ENCODE peak calls at places on chromosomes 7 and 10, in nine cellular contexts. L is ovary; A is psoas muscle; H is cardiac muscle cell; N is A549; E is activated naive CD4-positive, alpha-beta T cell; Q is T-helper 9 cell; T is NCI-H1105; Z is NCI-H748 treated with DMSO at 0.1 percent for 48 hours. M is an unnamed sample.

GRCh38 chr10:117477961-117478670 is 64.4 kb upstream of the EMX2 start:
- DNase-seq in N (peak; percentile 47), L (no peak), A (no peak), T (no peak), Z (no peak), Q (no peak), E (no peak), H (no peak), M (peak; percentile 36)

GRCh38 chr10:74051729-74052342 is 53.9 kb downstream of the VCL start:
- DNase-seq in Z (no peak), A (no peak), N (peak; percentile 25), Q (no peak), E (no peak), T (no peak), L (no peak), H (no peak), M (no peak)

GRCh38 chr7:33886100-33886623 is 19.2 kb upstream of the BMPER start:
- DNase-seq in L (no peak), Z (no peak), H (peak; percentile 74), A (no peak), Q (no peak), T (no peak), N (peak; percentile 43), E (no peak), M (no peak)

GRCh38 chr7:146359181-146359580 is 242.6 kb downstream of the CNTNAP2 start:
- DNase-seq in T (no peak), E (no peak), Z (no peak), H (no peak), Q (no peak), N (no peak), L (no peak), A (no peak), M (no peak)

GRCh38 chr7:136086712-136087111 is 109.6 kb upstream of the MTPN start:
- DNase-seq in Z (peak; percentile 30), Q (no peak), N (peak; percentile 65), E (no peak), L (peak; percentile 48), H (peak; percentile 71), T (no peak), A (no peak), M (peak; percentile 75)

GRCh38 chr7:75920431-75921161 is 5.6 kb downstream of the POR start:
- DNase-seq in A (peak; percentile 37), Q (no peak), L (no peak), N (no peak), H (no peak), T (no peak), Z (no peak), E (no peak), M (no peak)

GRCh38 chr7:5526190-5527037 is 102.8 kb upstream of the TNRC18 start:
- DNase-seq in E (no peak), H (peak; percentile 77), N (no peak), Q (no peak), L (peak; percentile 34), A (no peak), T (no peak), Z (no peak), M (no peak)

GRCh38 chr7:34096135-34096775 is 190.9 kb downstream of the BMPER start:
- DNase-seq in T (no peak), L (peak; percentile 83), Z (no peak), E (no peak), A (peak; percentile 88), H (no peak), N (no peak), Q (no peak), M (peak; percentile 83)

GRCh38 chr7:157684157-157684595 is 347.4 kb downstream of the DNAJB6 start:
- DNase-seq in Z (no peak), N (no peak), L (no peak), E (no peak), A (no peak), H (no peak), T (no peak), Q (no peak), M (no peak)

GRCh38 chr7:39271386-39271785 is 293.7 kb downstream of the POU6F2 start:
- DNase-seq in Q (no peak), T (peak; percentile 73), A (peak; percentile 14), N (no peak), E (no peak), L (no peak), Z (peak; percentile 29), H (peak; percentile 73), M (peak; percentile 15)